ENCODE peak calls at places on chromosomes 6 and 20, in five cellular contexts. H, Q, X, Z and F are unnamed samples. For H3K4me1, the result is how much of the 10 kb centered on the place peaks cover.

GRCh38 chr20:52565614-52566013 is 374.0 kb upstream of the ZFP64 start:
- DNase-seq in H (no peak), Q (no peak), X (no peak), Z (no peak), F (no peak)

GRCh38 chr6:109793793-109794192 is 102.7 kb downstream of the FIG4 start:
- DNase-seq in H (peak), Q (no peak), X (no peak), Z (no peak), F (peak)

GRCh38 chr6:17250237-17250636 is 30.9 kb upstream of the RBM24 start:
- DNase-seq in H (no peak), Q (no peak), X (no peak), Z (no peak), F (no peak)

GRCh38 chr20:63979221-63979548 is 257 bp downstream of the SAMD10 start:
- DNase-seq in H (no peak), Q (no peak), X (no peak), Z (no peak), F (no peak)

GRCh38 chr20:64261138-64261537 is 5.6 kb downstream of the PCMTD2 start:
- DNase-seq in H (no peak), Q (no peak), X (peak), Z (no peak), F (no peak)

GRCh38 chr20:35443003-35443402 is 5.0 kb upstream of the GDF5 start:
- DNase-seq in H (no peak), Q (no peak), X (peak), Z (no peak), F (no peak)

GRCh38 chr6:129849456-129849855 is 11.7 kb downstream of the TMEM244 start:
- DNase-seq in H (no peak), Q (no peak), X (no peak), Z (no peak), F (no peak)

GRCh38 chr6:15429146-15430110 is 183.6 kb downstream of the JARID2 start:
- DNase-seq in H (no peak), Q (no peak), X (no peak), Z (no peak), F (peak)

GRCh38 chr20:24799971-24800580 is 149.0 kb upstream of the CST7 start:
- DNase-seq in H (no peak), Q (no peak), X (no peak), Z (no peak), F (no peak)

GRCh38 chr20:59063358-59064213 is 21.0 kb upstream of the PRELID3B start:
- DNase-seq in H (peak), Q (no peak), X (peak), Z (no peak), F (peak)

GRCh38 chr6:18327621-18328548 is 59.3 kb upstream of the RNF144B start:
- DNase-seq in H (no peak), Q (no peak), X (no peak), Z (peak), F (no peak)

GRCh38 chr6:39210437-39210836 is 18.8 kb downstream of the KCNK5 start:
- DNase-seq in H (no peak), Q (no peak), X (no peak), Z (no peak), F (no peak)

GRCh38 chr6:37173573-37174195 is 3.7 kb downstream of the PIM1 start:
- DNase-seq in H (no peak), Q (peak), X (peak), Z (no peak), F (peak)

GRCh38 chr6:3911614-3912336 is 62.6 kb downstream of the FAM50B start:
- DNase-seq in H (no peak), Q (no peak), X (peak), Z (peak), F (peak)

GRCh38 chr6:3773696-3774298 is 22.3 kb upstream of the PXDC1 start:
- DNase-seq in H (no peak), Q (no peak), X (no peak), Z (no peak), F (no peak)

GRCh38 chr20:16918366-16918765 is 170.2 kb downstream of the OTOR start:
- DNase-seq in H (no peak), Q (no peak), X (no peak), Z (no peak), F (no peak)

GRCh38 chr6:107561325-107561724 is 71.4 kb downstream of the SOBP start:
- DNase-seq in H (no peak), Q (no peak), X (peak), Z (peak), F (peak)

GRCh38 chr6:81613606-81614005 is 138.9 kb downstream of the TENT5A start:
- DNase-seq in H (no peak), Q (no peak), X (no peak), Z (no peak), F (peak)

GRCh38 chr20:41524980-41525613 is 93.1 kb downstream of the CHD6 start:
- DNase-seq in H (no peak), Q (no peak), X (peak), Z (peak), F (peak)

GRCh38 chr6:142331601-142332000 is 29.8 kb downstream of the ADGRG6 start:
- DNase-seq in H (no peak), Q (no peak), X (no peak), Z (no peak), F (no peak)

GRCh38 chr20:32448306-32449056 is 90.3 kb downstream of the ASXL1 start:
- DNase-seq in H (no peak), Q (no peak), X (no peak), Z (no peak), F (no peak)

GRCh38 chr20:25296094-25297093 is 48.5 kb downstream of the PYGB start:
- DNase-seq in H (peak), Q (peak), X (peak), Z (no peak), F (peak)

GRCh38 chr6:113858067-113858604 is 991 bp downstream of the MARCKS start:
- DNase-seq in H (peak), Q (no peak), X (peak), Z (peak), F (peak)

GRCh38 chr20:36835025-36835424 is 40.9 kb upstream of the TLDC2 start:
- DNase-seq in H (no peak), Q (no peak), X (no peak), Z (no peak), F (no peak)
- H3K4me3 ChIP-seq in H (no peak), Q (peak), X (no peak), Z (no peak), F (no peak)

GRCh38 chr20:4109587-4109986 is 94.2 kb upstream of the RNF24 start:
- DNase-seq in H (no peak), Q (no peak), X (no peak), Z (no peak), F (no peak)

GRCh38 chr20:4110885-4111284 is 95.5 kb upstream of the RNF24 start:
- DNase-seq in H (no peak), Q (no peak), X (no peak), Z (no peak), F (no peak)

GRCh38 chr20:4111440-4112411 is 96.4 kb upstream of the RNF24 start:
- DNase-seq in H (no peak), Q (no peak), X (no peak), Z (no peak), F (no peak)

GRCh38 chr20:4109307-4109564 is 93.9 kb upstream of the RNF24 start:
- DNase-seq in H (no peak), Q (no peak), X (no peak), Z (no peak), F (no peak)

DNA sequence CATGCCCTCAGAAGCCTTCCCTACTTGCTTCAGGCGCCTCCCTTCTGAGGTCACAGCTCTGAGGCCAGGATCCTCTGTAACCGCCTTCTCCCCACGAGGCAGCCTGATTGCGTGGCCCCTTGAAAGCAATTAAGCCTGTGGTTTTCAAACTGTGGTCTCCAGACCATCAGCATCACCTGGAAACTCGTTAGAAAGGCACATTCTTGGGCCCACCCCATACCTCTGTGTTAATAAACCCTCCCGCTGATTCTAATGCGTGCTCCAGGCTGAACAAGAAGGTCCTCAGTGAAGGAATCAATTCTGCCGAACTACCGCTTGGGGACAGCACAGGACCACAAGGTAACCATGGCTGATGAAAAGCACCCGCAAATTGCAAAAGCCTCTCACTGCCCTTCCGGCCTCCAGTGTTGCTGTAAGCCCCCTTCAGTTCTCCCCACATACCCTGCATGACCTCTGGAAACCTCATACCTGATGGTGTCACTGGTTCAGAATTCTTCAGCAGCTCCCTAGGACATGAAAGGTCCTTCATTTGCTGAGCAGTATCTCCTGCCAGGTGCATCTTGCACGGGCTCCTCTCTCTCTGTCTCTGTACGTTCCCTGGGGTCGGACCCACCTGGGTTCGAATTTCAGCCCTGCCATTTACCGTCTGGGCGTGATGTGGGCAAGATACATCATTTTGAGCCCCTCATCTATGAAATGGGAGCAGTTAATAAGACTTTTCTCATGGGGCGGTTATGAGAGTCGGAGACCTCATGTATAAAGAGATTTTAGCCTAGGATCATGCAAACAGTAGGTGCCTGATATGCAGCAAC is 93.3 kb upstream of the RNF24 start:
- DNase-seq in H (peak), Q (peak), X (peak), Z (peak), F (peak)
- H3K4me1 ChIP-seq in H (under half), Q (under half), X (under half), Z (under half), F (under half)

GRCh38 chr6:44635486-44635885 is 248.0 kb downstream of the CDC5L start:
- DNase-seq in H (no peak), Q (no peak), X (no peak), Z (no peak), F (no peak)
- H3K4me3 ChIP-seq in H (no peak), Q (no peak), X (no peak), Z (no peak), F (no peak)

DNA sequence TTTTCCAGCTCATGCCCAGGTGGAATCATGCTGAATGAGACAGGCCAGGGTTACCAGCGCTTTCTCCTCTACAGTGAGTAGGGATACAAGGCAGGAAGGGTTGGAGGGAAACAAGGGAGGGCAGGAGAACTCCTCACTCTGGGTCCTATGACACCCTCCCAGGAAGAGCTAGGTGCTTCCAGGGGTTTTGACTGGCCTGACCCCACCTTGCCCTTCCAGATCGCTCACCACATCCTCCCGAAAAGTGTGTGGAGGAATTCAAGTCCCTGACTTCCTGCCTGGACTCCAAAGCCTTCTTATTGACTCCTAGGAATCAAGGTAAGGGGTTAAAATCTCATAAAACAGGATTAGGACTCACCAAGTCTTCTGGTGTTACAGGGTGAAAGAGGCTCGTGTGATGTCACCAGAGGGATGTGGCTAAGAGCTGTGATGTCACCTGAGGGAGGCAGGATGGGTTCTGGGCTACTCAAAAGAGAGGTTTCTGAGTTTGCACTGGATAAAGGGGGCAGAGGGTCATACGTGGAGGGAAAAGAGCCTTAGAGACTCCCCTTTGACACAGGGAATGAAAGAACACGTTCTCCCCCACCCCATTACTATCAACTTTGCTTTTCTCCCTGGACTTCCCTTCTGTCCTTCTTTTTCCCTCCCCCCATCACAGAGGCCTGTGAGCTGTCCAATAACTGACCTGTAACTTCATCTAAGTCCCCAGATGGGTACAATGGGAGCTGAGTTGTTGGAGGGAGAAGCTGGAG is 1.9 kb downstream of the APOM start:
- DNase-seq in H (no peak), Q (no peak), X (no peak), Z (no peak), F (no peak)
- H3K4me1 ChIP-seq in H (under half), Q (under half), X (under half), Z (under half), F (under half)

GRCh38 chr20:858011-858410 is 24.5 kb downstream of the FAM110A start:
- DNase-seq in H (no peak), Q (no peak), X (no peak), Z (no peak), F (no peak)

GRCh38 chr20:853406-853996 is 20.0 kb downstream of the FAM110A start:
- DNase-seq in H (no peak), Q (no peak), X (no peak), Z (no peak), F (no peak)

GRCh38 chr20:854601-855000 is 21.1 kb downstream of the FAM110A start:
- DNase-seq in H (no peak), Q (no peak), X (no peak), Z (no peak), F (no peak)

GRCh38 chr20:855466-856360 is 22.2 kb downstream of the FAM110A start:
- DNase-seq in H (no peak), Q (no peak), X (no peak), Z (no peak), F (no peak)

GRCh38 chr20:856361-856775 is 22.9 kb downstream of the FAM110A start:
- DNase-seq in H (no peak), Q (peak), X (no peak), Z (peak), F (peak)
- H3K4me3 ChIP-seq in H (no peak), Q (peak), X (no peak), Z (no peak), F (no peak)